ENCODE peak calls at places on chromosome 9, in seven cellular contexts. Q is CD4-positive, alpha-beta T cell; R is left ventricle myocardium inferior; D is fibroblast of lung; N is breast epithelium; S is AG04450; U is H9. Y is an unnamed sample.

GRCh38 chr9:105306533-105307140 is 62.2 kb downstream of the SLC44A1 start:
- DNase-seq in S (no peak), R (no peak), D (no peak), U (no peak), Q (no peak), N (no peak), Y (no peak)

GRCh38 chr9:26833792-26834191 is 58.8 kb downstream of the CAAP1 start:
- DNase-seq in D (no peak), U (peak), N (no peak), R (no peak), Q (no peak), S (no peak), Y (no peak)

GRCh38 chr9:123063896-123064295 is 30.4 kb downstream of the GPR21 start:
- DNase-seq in N (no peak), Q (no peak), D (no peak), R (no peak), S (no peak), U (no peak), Y (no peak)

GRCh38 chr9:94922691-94923107 is 196.2 kb downstream of the AOPEP start:
- DNase-seq in Q (no peak), N (peak), D (no peak), S (no peak), U (no peak), R (no peak), Y (no peak)

GRCh38 chr9:129485140-129485758 is 135.7 kb downstream of the C9orf50 start:
- DNase-seq in U (no peak), S (no peak), N (no peak), R (no peak), D (no peak), Q (no peak), Y (no peak)

GRCh38 chr9:134960701-134961181 is 43.0 kb upstream of the FCN1 start:
- DNase-seq in S (no peak), R (no peak), N (no peak), Q (no peak), U (no peak), D (no peak), Y (peak)

GRCh38 chr9:88460583-88461332 is 72.5 kb downstream of the SPIN1 start:
- DNase-seq in Q (no peak), N (no peak), S (no peak), R (no peak), U (no peak), D (peak), Y (no peak)

GRCh38 chr9:132638240-132638639 is 31.5 kb downstream of the DDX31 start:
- DNase-seq in Q (no peak), N (no peak), U (no peak), D (no peak), R (no peak), S (no peak), Y (no peak)

GRCh38 chr9:24258626-24259025 is 287.1 kb downstream of the IZUMO3 start:
- DNase-seq in N (no peak), U (no peak), S (no peak), D (no peak), Q (no peak), R (no peak), Y (no peak)

GRCh38 chr9:138043061-138043410 is 165.5 kb downstream of the CACNA1B start:
- DNase-seq in U (no peak), S (no peak), R (no peak), Q (no peak), D (no peak), N (peak), Y (no peak)

GRCh38 chr9:99078731-99079130 is 26.2 kb upstream of the TGFBR1 start:
- DNase-seq in D (no peak), N (no peak), U (no peak), Q (no peak), R (no peak), S (no peak), Y (no peak)

GRCh38 chr9:530681-531080 is 310.8 kb upstream of the DMRT1 start:
- DNase-seq in Q (no peak), S (no peak), R (peak), N (peak), D (peak), U (no peak), Y (no peak)

GRCh38 chr9:109001275-109001676 is 12.0 kb downstream of the CTNNAL1 start:
- DNase-seq in D (peak), U (no peak), Q (no peak), N (no peak), S (no peak), R (no peak), Y (no peak)

GRCh38 chr9:38697901-38698300 is 22.0 kb downstream of the FAM240B start:
- DNase-seq in D (no peak), N (no peak), Q (no peak), R (no peak), U (no peak), S (no peak), Y (no peak)

GRCh38 chr9:91489391-91489899 is 65.8 kb upstream of the NFIL3 start:
- DNase-seq in R (no peak), N (no peak), U (no peak), S (no peak), Q (no peak), D (peak), Y (no peak)

GRCh38 chr9:127553793-127554192 is 58.3 kb upstream of the STXBP1 start:
- DNase-seq in D (no peak), Q (no peak), S (no peak), N (no peak), U (no peak), R (no peak), Y (no peak)

GRCh38 chr9:89489548-89490527 is 8.1 kb downstream of the SEMA4D start:
- DNase-seq in D (no peak), R (no peak), U (peak), N (no peak), Q (no peak), S (no peak), Y (no peak)

GRCh38 chr9:655875-656274 is 185.6 kb upstream of the DMRT1 start:
- DNase-seq in R (peak), Q (no peak), U (no peak), N (peak), S (no peak), D (peak), Y (no peak)

GRCh38 chr9:89893886-89894285 is 289.1 kb downstream of the GADD45G start:
- DNase-seq in N (no peak), U (no peak), Q (no peak), D (no peak), S (no peak), R (no peak), Y (no peak)

GRCh38 chr9:35820076-35820475 is 5.2 kb upstream of the HINT2 start:
- DNase-seq in D (peak), S (no peak), Q (no peak), N (no peak), R (no peak), U (no peak), Y (no peak)

GRCh38 chr9:14993061-14993800 is 83.0 kb upstream of the FREM1 start:
- DNase-seq in N (peak), R (peak), D (peak), U (peak), Q (no peak), S (no peak), Y (peak)

GRCh38 chr9:86572904-86573303 is 218.7 kb upstream of the TUT7 start:
- DNase-seq in N (no peak), U (no peak), D (no peak), Q (no peak), S (no peak), R (no peak), Y (no peak)

GRCh38 chr9:14561929-14562386 is 131.3 kb downstream of the ZDHHC21 start:
- DNase-seq in N (peak), S (no peak), D (no peak), R (no peak), U (peak), Q (no peak), Y (no peak)

GRCh38 chr9:117709936-117710335 is 5.7 kb downstream of the TLR4 start:
- DNase-seq in S (no peak), R (no peak), D (no peak), U (no peak), Q (no peak), N (no peak), Y (no peak)

GRCh38 chr9:113467183-113467582 is 3.7 kb downstream of the RGS3 start:
- DNase-seq in Q (no peak), D (no peak), U (no peak), N (no peak), R (no peak), S (no peak), Y (no peak)

GRCh38 chr9:136017813-136018190 is 56.6 kb upstream of the UBAC1 start:
- DNase-seq in D (no peak), U (peak), R (peak), N (no peak), Q (no peak), S (no peak), Y (peak)

GRCh38 chr9:128494108-128494742 is 10.3 kb upstream of the GLE1 start:
- DNase-seq in S (no peak), Q (no peak), N (no peak), U (no peak), D (no peak), R (peak), Y (no peak)

GRCh38 chr9:113589407-113589806 is 125.9 kb downstream of the RGS3 start:
- DNase-seq in R (peak), U (no peak), S (no peak), N (no peak), Q (no peak), D (no peak), Y (no peak)

GRCh38 chr9:76642701-76643209 is 121.5 kb upstream of the PCA3 start:
- DNase-seq in S (no peak), D (no peak), U (no peak), R (no peak), Q (no peak), N (no peak), Y (no peak)

GRCh38 chr9:123411636-123412035 is 55.6 kb downstream of the CRB2 start:
- DNase-seq in D (no peak), U (no peak), N (no peak), R (no peak), Q (no peak), S (no peak), Y (no peak)

GRCh38 chr9:94554439-94555331 is at the start of gene PCAT7:
- DNase-seq in S (no peak), U (peak), Q (no peak), D (peak), R (no peak), N (peak), Y (peak)

GRCh38 chr9:77462066-77462465 is 186.1 kb downstream of the GNA14 start:
- DNase-seq in R (no peak), U (peak), D (no peak), S (no peak), Q (no peak), N (no peak), Y (no peak)

GRCh38 chr9:42386477-42386876 is 203.0 kb downstream of the SPATA31A6 start:
- DNase-seq in R (no peak), Q (no peak), N (no peak), D (no peak), S (no peak), U (no peak), Y (no peak)

GRCh38 chr9:75464726-75465125 is 376.4 kb downstream of the OSTF1 start:
- DNase-seq in R (no peak), U (no peak), D (no peak), Q (no peak), N (no peak), S (no peak), Y (no peak)
- H3K27ac ChIP-seq in R (no peak), U (no peak), D (no peak), Q (no peak), N (no peak), S (no peak), Y (no peak)

DNA sequence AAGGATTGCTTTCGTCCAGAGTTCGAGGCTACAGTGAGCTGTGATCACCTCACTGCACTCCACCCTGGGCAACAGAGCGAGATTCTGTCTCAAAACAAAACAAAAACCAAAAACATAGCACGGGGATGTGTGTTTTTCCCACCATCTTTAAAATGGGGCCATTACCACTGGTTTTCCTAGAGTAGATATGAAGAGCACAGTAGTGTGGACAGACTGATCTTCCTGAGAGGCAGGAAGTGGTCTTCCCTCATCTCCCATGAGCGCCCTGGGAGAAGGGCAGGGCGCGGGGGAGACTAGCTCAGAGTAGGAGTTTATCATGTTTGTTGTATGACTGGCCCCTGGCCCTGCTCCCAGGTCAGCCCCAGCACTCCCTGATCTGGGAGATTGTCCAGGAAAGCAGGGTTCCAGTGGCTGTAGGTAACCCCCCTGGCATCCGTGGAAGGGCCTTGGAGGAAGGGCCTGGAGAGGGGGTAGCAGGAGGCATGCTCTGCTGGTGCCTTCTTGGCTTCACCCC is 2.3 kb downstream of the SUSD3 start:
- DNase-seq in Q (no peak), U (no peak), R (no peak), S (no peak), N (no peak), D (peak), Y (no peak)
- H3K27ac ChIP-seq in Q (peak), U (no peak), R (no peak), S (no peak), N (peak), D (no peak), Y (no peak)

GRCh38 chr9:97742545-97742944 is 45.4 kb upstream of the XPA start:
- DNase-seq in Q (no peak), D (no peak), U (no peak), S (no peak), R (no peak), N (no peak), Y (no peak)

GRCh38 chr9:97744710-97745708 is 47.9 kb upstream of the XPA start:
- DNase-seq in D (no peak), N (no peak), Q (no peak), S (no peak), R (no peak), U (peak), Y (no peak)

GRCh38 chr9:97737429-97737828 is 40.3 kb upstream of the XPA start:
- DNase-seq in Q (no peak), S (no peak), N (no peak), D (no peak), R (no peak), U (peak), Y (no peak)

GRCh38 chr9:97741947-97742346 is 44.8 kb upstream of the XPA start:
- DNase-seq in N (no peak), R (no peak), S (no peak), D (no peak), Q (no peak), U (no peak), Y (no peak)

GRCh38 chr9:97740848-97741821 is 44.0 kb upstream of the XPA start:
- DNase-seq in R (peak), S (no peak), U (peak), Q (peak), N (peak), D (peak), Y (peak)
- H3K27ac ChIP-seq in R (peak), S (no peak), U (no peak), Q (no peak), N (no peak), D (no peak), Y (peak)

GRCh38 chr9:110048473-110048975 is 159.4 kb downstream of the C9orf152 start:
- DNase-seq in Q (peak), N (peak), U (peak), S (no peak), D (peak), R (peak), Y (peak)
- H3K27ac ChIP-seq in Q (no peak), N (peak), U (no peak), S (peak), D (peak), R (peak), Y (peak)

GRCh38 chr9:114619205-114619758 is 8.2 kb downstream of the TMEM268 start:
- DNase-seq in Q (no peak), D (no peak), R (no peak), S (no peak), U (no peak), N (no peak), Y (no peak)
- H3K27ac ChIP-seq in Q (no peak), D (no peak), R (peak), S (no peak), U (peak), N (peak), Y (peak)

GRCh38 chr9:130883479-130883878 is 13.1 kb downstream of the QRFP start:
- DNase-seq in R (no peak), S (no peak), D (no peak), N (no peak), U (no peak), Q (no peak), Y (no peak)
- H3K27ac ChIP-seq in R (no peak), S (no peak), D (no peak), N (no peak), U (no peak), Q (no peak), Y (no peak)

DNA sequence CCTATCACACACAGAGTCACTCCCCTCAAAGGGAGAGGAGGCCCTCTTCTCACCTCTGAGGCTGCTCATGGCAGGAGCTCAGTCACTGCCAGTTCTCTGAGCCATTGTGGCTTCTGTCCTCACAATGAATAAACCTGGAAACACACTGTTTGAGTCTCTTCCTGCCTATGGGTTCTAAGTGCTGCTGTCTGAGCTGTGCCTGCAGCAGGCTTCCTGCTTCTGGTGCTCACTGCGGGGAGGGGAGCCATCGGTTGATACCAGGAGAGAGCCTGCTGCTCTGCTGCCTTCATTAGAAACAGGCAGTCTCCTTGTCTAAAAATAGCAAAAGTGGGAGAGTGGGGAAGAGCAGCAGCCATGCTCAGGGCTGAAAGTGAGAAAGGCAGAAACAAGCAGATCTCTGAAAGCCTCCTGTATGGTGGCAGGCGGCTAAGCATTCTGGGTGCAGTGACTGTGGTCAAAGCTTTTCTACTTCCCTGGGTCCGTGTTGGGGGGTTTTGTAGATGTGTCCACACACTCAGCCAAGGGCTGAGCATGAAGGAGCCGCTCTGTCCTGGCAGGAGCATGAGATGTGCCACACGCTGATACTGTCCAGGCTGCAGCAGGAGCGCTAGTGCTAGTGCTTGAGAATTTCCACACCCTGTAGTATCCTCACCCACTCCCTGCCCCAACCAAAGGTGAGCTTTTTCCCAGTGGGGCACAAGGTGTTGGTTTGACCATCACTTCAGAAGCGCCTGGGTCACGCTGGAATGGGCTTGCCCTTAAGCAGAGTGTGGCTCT is 34.2 kb downstream of the PRKACG start:
- DNase-seq in S (no peak), Q (peak), R (peak), D (no peak), U (no peak), N (no peak), Y (no peak)
- H3K27ac ChIP-seq in S (no peak), Q (no peak), R (peak), D (no peak), U (no peak), N (no peak), Y (no peak)